ENCODE peak calls at places on chromosomes 4 and X, in nine cellular contexts. X, J, B, A, C, I, G, L and D are unnamed samples.

GRCh38 chrX:125248931-125249330 is 70.7 kb upstream of the TEX13C start:
- DNase-seq in X (no peak), B (no peak), G (no peak), C (no peak), I (no peak), A (no peak), J (no peak), L (no peak), D (no peak)

GRCh38 chrX:77785400-77785745 is 643 bp downstream of the ATRX start:
- DNase-seq in J (no peak), L (no peak), X (no peak), C (peak; percentile 38), B (no peak), A (no peak), I (no peak), G (no peak), D (peak; percentile 57)

GRCh38 chr4:99207069-99207743 is 11.8 kb downstream of the ADH6 start:
- DNase-seq in X (no peak), L (no peak), G (no peak), B (no peak), I (no peak), C (no peak), A (no peak), J (no peak), D (no peak)

GRCh38 chrX:38891641-38892413 is 90.6 kb downstream of the MID1IP1 start:
- DNase-seq in B (no peak), I (no peak), L (no peak), X (no peak), A (no peak), G (peak; percentile 11), C (no peak), J (no peak), D (peak; percentile 33)

GRCh38 chrX:71660562-71661416 is 6.6 kb upstream of the LOC101059915 start:
- DNase-seq in J (no peak), A (no peak), C (no peak), G (no peak), X (no peak), B (no peak), I (no peak), L (no peak), D (no peak)

GRCh38 chrX:47232803-47233332 is at the start of gene USP11:
- DNase-seq in L (peak; percentile 32), J (no peak), G (peak; percentile 51), C (peak; percentile 46), B (peak; percentile 43), I (peak; percentile 81), X (peak; percentile 57), A (no peak), D (peak; percentile 61)

GRCh38 chr4:185920691-185921260 is 108.8 kb upstream of the SORBS2 start:
- DNase-seq in G (no peak), A (no peak), I (no peak), J (no peak), C (no peak), B (no peak), X (no peak), L (no peak), D (no peak)

GRCh38 chr4:48025005-48025404 is 8.4 kb downstream of the NIPAL1 start:
- DNase-seq in C (no peak), L (no peak), A (peak; percentile 65), J (no peak), B (no peak), G (no peak), X (no peak), I (no peak), D (no peak)

GRCh38 chr4:105619193-105619931 is 66.9 kb downstream of the ARHGEF38 start:
- DNase-seq in C (no peak), X (peak; percentile 92), A (no peak), L (no peak), G (no peak), I (peak; percentile 66), B (no peak), J (no peak), D (no peak)

GRCh38 chr4:72418458-72418857 is 150.6 kb downstream of the ADAMTS3 start:
- DNase-seq in I (no peak), X (peak; percentile 66), G (no peak), L (no peak), C (no peak), J (no peak), A (peak; percentile 84), B (no peak), D (no peak)

GRCh38 chrX:44975666-44976263 is 102.8 kb downstream of the KDM6A start:
- DNase-seq in L (no peak), G (no peak), J (no peak), X (no peak), C (no peak), A (peak; percentile 9), I (no peak), B (no peak), D (no peak)

GRCh38 chr4:4640692-4641091 is 98.8 kb upstream of the STX18 start:
- DNase-seq in J (peak; percentile 14), L (no peak), A (no peak), C (no peak), B (no peak), I (no peak), X (no peak), G (no peak), D (no peak)

GRCh38 chrX:86460760-86461159 is 312.5 kb downstream of the DACH2 start:
- DNase-seq in C (no peak), G (no peak), J (no peak), X (no peak), A (no peak), I (no peak), L (no peak), B (no peak), D (no peak)

GRCh38 chr4:3135155-3136011 is 60.9 kb downstream of the HTT start:
- DNase-seq in A (no peak), I (no peak), B (no peak), X (no peak), J (no peak), G (no peak), L (no peak), C (no peak), D (no peak)

GRCh38 chr4:8272472-8273428 is 3.2 kb downstream of the HTRA3 start:
- DNase-seq in A (no peak), X (no peak), J (no peak), B (no peak), G (no peak), I (peak; percentile 72), L (no peak), C (no peak), D (no peak)